ENCODE peak calls at places on chromosomes 3 and 15, in seven cellular contexts. K, I, F, E, A, C and M are unnamed samples.

GRCh38 chr3:115595611-115596010 is 27.7 kb upstream of the GAP43 start:
- DNase-seq in F (no peak), K (peak; percentile 9), E (no peak), C (peak; percentile 5), A (no peak), I (no peak), M (no peak)

GRCh38 chr3:111616417-111617105 is 21.4 kb upstream of the ZBED2 start:
- DNase-seq in A (no peak), K (peak; percentile 9), E (no peak), I (no peak), C (no peak), F (no peak), M (no peak)

GRCh38 chr15:67190326-67190725 is 64.1 kb downstream of the AAGAB start:
- DNase-seq in C (no peak), K (no peak), F (no peak), E (no peak), I (no peak), A (no peak), M (no peak)

GRCh38 chr3:141530133-141530768 is 43.4 kb downstream of the RASA2 start:
- DNase-seq in E (no peak), F (no peak), I (no peak), K (no peak), A (no peak), C (peak; percentile 83), M (peak; percentile 18)

GRCh38 chr3:169150874-169151273 is 512.6 kb downstream of the MECOM start:
- DNase-seq in I (no peak), A (no peak), K (no peak), C (peak; percentile 51), F (no peak), E (no peak), M (no peak)

GRCh38 chr3:133490468-133491351 is 82.8 kb upstream of the CDV3 start:
- DNase-seq in E (no peak), C (no peak), I (no peak), F (no peak), K (no peak), A (no peak), M (no peak)

GRCh38 chr3:112167758-112168157 is 34.7 kb upstream of the GCSAM start:
- DNase-seq in K (no peak), C (no peak), I (no peak), E (no peak), A (no peak), F (no peak), M (no peak)

GRCh38 chr3:155286745-155287144 is 6.7 kb downstream of the STRIT1 start:
- DNase-seq in I (no peak), E (no peak), F (no peak), A (no peak), C (no peak), K (no peak), M (no peak)

GRCh38 chr3:100352296-100353178 is 18.0 kb downstream of the NIT2 start:
- DNase-seq in C (no peak), A (no peak), E (no peak), K (peak; percentile 18), F (no peak), I (no peak), M (peak; percentile 6)

GRCh38 chr3:10753964-10754363 is 62.1 kb upstream of the SLC6A11 start:
- DNase-seq in K (peak; percentile 84), C (peak; percentile 24), A (peak; percentile 44), I (no peak), E (no peak), F (peak; percentile 15), M (no peak)

GRCh38 chr3:42652251-42652610 is 1.3 kb upstream of the ZBTB47 start:
- DNase-seq in C (peak; percentile 24), E (no peak), F (no peak), I (no peak), A (no peak), K (no peak), M (no peak)

GRCh38 chr15:70559223-70559823 is 204.0 kb downstream of the UACA start:
- DNase-seq in I (no peak), A (peak; percentile 31), C (peak; percentile 45), K (peak; percentile 34), E (no peak), F (peak; percentile 88), M (no peak)

GRCh38 chr3:110749006-110749405 is 322.6 kb upstream of the NECTIN3 start:
- DNase-seq in I (no peak), F (no peak), K (no peak), A (no peak), C (no peak), E (no peak), M (no peak)

GRCh38 chr3:192039593-192039992 is 578.6 kb downstream of the PYDC2 start:
- DNase-seq in A (no peak), I (no peak), C (no peak), E (no peak), F (no peak), K (no peak), M (no peak)

GRCh38 chr3:5002174-5002870 is 23.1 kb downstream of the BHLHE40 start:
- DNase-seq in A (no peak), I (no peak), K (no peak), F (peak; percentile 29), C (no peak), E (peak; percentile 13), M (no peak)

GRCh38 chr15:34366271-34367043 is 539 bp downstream of the LPCAT4 start:
- DNase-seq in F (peak; percentile 64), E (peak; percentile 81), I (peak; percentile 95), C (peak; percentile 48), K (peak; percentile 85), A (peak; percentile 75), M (no peak)

GRCh38 chr15:71049706-71050422 is 65.4 kb upstream of the THSD4 start:
- DNase-seq in I (no peak), F (no peak), C (peak; percentile 20), E (no peak), K (no peak), A (no peak), M (no peak)

GRCh38 chr3:71450985-71451560 is 132.5 kb downstream of the FOXP1 start:
- DNase-seq in E (no peak), F (no peak), A (no peak), I (no peak), C (no peak), K (no peak), M (no peak)

GRCh38 chr3:59839283-59839682 is 789.5 kb upstream of the CFAP20DC start:
- DNase-seq in I (no peak), E (no peak), A (no peak), C (peak; percentile 75), K (no peak), F (no peak), M (peak; percentile 47)

GRCh38 chr3:73213906-73214305 is 152.4 kb downstream of the EBLN2 start:
- DNase-seq in A (no peak), K (no peak), F (no peak), C (no peak), I (no peak), E (no peak), M (no peak)

GRCh38 chr3:32843504-32844321 is 25.9 kb downstream of the TRIM71 start:
- DNase-seq in F (no peak), K (no peak), E (no peak), C (no peak), A (no peak), I (no peak), M (no peak)

GRCh38 chr15:56428821-56429458 is 36.0 kb downstream of the MNS1 start:
- DNase-seq in K (peak; percentile 16), E (no peak), F (no peak), C (peak; percentile 58), A (no peak), I (no peak), M (peak; percentile 1)

GRCh38 chr3:151393146-151393831 is 8.7 kb upstream of the P2RY12 start:
- DNase-seq in K (no peak), A (no peak), F (no peak), I (no peak), E (no peak), C (no peak), M (no peak)

GRCh38 chr15:61613729-61614128 is 384.6 kb upstream of the RORA start:
- DNase-seq in F (no peak), I (no peak), A (no peak), E (no peak), K (no peak), C (peak; percentile 38), M (no peak)

GRCh38 chr3:123547881-123548534 is 36.8 kb downstream of the HACD2 start:
- DNase-seq in I (no peak), A (peak; percentile 19), E (peak; percentile 81), K (no peak), F (no peak), C (peak; percentile 36), M (no peak)

GRCh38 chr3:42507252-42507651 is 4.8 kb downstream of the VIPR1 start:
- DNase-seq in E (peak; percentile 61), I (peak; percentile 21), C (no peak), F (no peak), A (no peak), K (peak; percentile 68), M (no peak)

GRCh38 chr3:144499346-144499745 is 527.7 kb downstream of the DIPK2A start:
- DNase-seq in I (no peak), A (no peak), K (no peak), E (no peak), F (no peak), C (no peak), M (no peak)

GRCh38 chr3:31461441-31461840 is 71.3 kb upstream of the STT3B start:
- DNase-seq in A (no peak), C (no peak), K (no peak), F (no peak), I (no peak), E (no peak), M (no peak)

GRCh38 chr3:53195602-53196574 is 34.9 kb downstream of the PRKCD start:
- DNase-seq in C (peak; percentile 34), A (no peak), K (peak; percentile 77), I (no peak), E (no peak), F (peak; percentile 57), M (no peak)

GRCh38 chr15:36797128-36797527 is 217.7 kb downstream of the CDIN1 start:
- DNase-seq in C (no peak), I (no peak), F (no peak), A (no peak), K (no peak), E (no peak), M (no peak)
- H3K27ac ChIP-seq in C (no peak overlapping the region), I (no peak overlapping the region), F (no peak overlapping the region), A (no peak overlapping the region), K (no peak overlapping the region), E (no peak overlapping the region), M (no peak overlapping the region)

DNA sequence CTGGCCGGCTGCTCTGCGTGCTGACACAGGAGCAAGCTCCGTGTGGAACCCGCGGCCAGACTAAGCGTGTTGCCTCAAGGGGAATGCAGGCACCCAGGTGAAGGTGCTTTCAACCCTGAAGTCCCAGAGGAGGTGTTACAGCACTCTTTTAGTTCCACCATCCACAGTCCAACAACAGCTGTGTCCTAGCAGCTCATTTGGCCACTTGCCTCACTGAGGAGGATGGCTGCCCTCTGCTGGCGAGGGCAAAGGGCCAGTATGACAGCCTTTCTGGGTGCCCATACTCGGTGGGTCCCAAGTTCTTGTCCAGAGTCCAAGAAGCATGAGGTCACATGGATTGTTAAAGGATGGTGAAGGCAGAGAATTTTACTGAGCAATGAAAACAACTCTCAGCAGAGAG is 87.8 kb downstream of the C3orf85 start:
- DNase-seq in C (no peak), A (no peak), K (peak; percentile 52), I (no peak), E (no peak), F (peak; percentile 3), M (no peak)
- TF ChIP-seq CTCF in C (no peak), A (no peak), K (peak; percentile 40), I (peak; percentile 30), E (no peak), F (peak; percentile 6), M (peak; percentile 18)

GRCh38 chr3:78281381-78281780 is 1241.5 kb downstream of the ROBO2 start:
- DNase-seq in F (no peak), E (peak; percentile 59), I (no peak), A (no peak), C (no peak), K (no peak), M (no peak)
- H3K4me3 ChIP-seq in F (no peak overlapping the region), E (no peak overlapping the region), I (no peak overlapping the region), A (no peak overlapping the region), C (no peak overlapping the region), K (no peak overlapping the region), M (no peak overlapping the region)

GRCh38 chr15:93189562-93189961 is 100.6 kb upstream of the RGMA start:
- DNase-seq in F (no peak), K (no peak), E (no peak), I (no peak), A (no peak), C (no peak), M (no peak)
- H3K27ac ChIP-seq in F (no peak overlapping the region), K (no peak overlapping the region), E (no peak overlapping the region), I (no peak overlapping the region), A (no peak overlapping the region), C (no peak overlapping the region), M (no peak overlapping the region)